ENCODE peak calls at places on chromosomes 5 and 9, in seven cellular contexts. D is CD8-positive, alpha-beta T cell; R is CD8-positive, alpha-beta memory T cell; U is mesendoderm; P is fibroblast of lung; G is tibial nerve; S is HAP-1. N is an unnamed sample.

GRCh38 chr5:14659821-14660607 is 4.5 kb upstream of the OTULIN start:
- DNase-seq in P (peak; percentile 84), S (no peak), D (no peak), R (no peak), G (no peak), U (no peak), N (no peak)

GRCh38 chr5:140347382-140347781 is 979 bp upstream of the HBEGF start:
- DNase-seq in D (no peak), P (no peak), S (no peak), G (no peak), R (no peak), U (no peak), N (no peak)

GRCh38 chr9:137286980-137287383 is 9.5 kb downstream of the TOR4A start:
- DNase-seq in D (no peak), P (peak; percentile 58), G (no peak), U (peak; percentile 83), S (peak; percentile 63), R (no peak), N (no peak)

GRCh38 chr5:146919304-146919703 is 40.7 kb upstream of the PPP2R2B start:
- DNase-seq in G (no peak), P (no peak), R (no peak), U (peak; percentile 84), S (no peak), D (no peak), N (peak; percentile 48)

GRCh38 chr9:137611623-137612609 is 6.4 kb downstream of the ARRDC1 start:
- DNase-seq in U (peak; percentile 67), G (no peak), P (peak; percentile 67), S (no peak), D (peak; percentile 38), R (no peak), N (no peak)

GRCh38 chr9:114603183-114603582 is 7.9 kb upstream of the TMEM268 start:
- DNase-seq in R (no peak), U (no peak), D (no peak), P (no peak), G (no peak), S (no peak), N (no peak)

GRCh38 chr9:89714316-89714715 is 109.5 kb downstream of the GADD45G start:
- DNase-seq in D (no peak), S (no peak), R (no peak), P (peak; percentile 14), U (no peak), G (no peak), N (no peak)

GRCh38 chr5:74576941-74577456 is 63.5 kb downstream of the ENC1 start:
- DNase-seq in D (no peak), P (peak; percentile 51), G (no peak), S (no peak), U (peak; percentile 20), R (no peak), N (no peak)

GRCh38 chr5:109062669-109063068 is 315.0 kb downstream of the FER start:
- DNase-seq in S (no peak), R (no peak), P (no peak), G (no peak), U (no peak), D (no peak), N (no peak)

DNA sequence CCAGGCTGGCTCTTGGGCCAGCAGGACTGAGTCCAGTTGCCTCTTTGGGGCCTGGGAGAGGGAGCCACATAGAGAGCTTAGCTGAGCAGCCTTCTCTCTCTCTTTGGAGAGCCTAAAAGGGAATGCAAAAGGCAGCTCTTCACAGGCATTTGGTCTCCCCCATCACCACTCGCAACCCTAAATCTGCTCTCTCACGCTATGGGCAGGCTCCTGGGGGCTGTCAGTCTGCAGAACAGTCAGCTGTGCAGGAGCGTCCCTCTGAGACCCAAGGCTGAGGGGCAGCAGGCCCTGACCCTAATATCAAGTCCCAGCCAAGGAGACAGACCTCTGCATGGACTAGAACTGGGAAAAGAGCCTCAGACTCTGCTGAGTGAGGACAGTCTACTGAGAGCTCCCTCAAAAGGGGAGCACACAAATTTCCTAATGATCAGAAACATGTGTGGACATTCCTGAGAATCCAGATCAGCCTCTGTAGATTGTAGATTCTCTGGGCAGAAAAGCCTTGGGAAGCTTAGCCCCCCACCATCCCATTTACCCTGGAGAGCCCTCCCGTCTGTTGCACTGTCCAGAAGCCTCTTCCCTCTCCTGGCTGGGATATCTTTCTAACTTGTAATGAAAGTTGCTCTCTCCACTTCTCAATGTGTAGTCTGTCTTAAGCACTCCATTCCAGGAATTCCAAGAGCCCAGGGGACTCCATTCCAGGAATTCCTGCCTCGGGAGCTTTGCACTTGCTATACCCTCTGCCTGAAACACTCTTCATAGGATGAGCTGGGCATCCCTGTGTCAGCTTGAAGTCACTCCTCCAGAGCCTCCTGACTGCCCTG is 79.4 kb downstream of the FAM114A2 start:
- DNase-seq in U (peak; percentile 98), D (no peak), S (no peak), G (no peak), R (no peak), P (peak; percentile 7), N (peak; percentile 63)
- H3K4me1 ChIP-seq in U (peaks cover 17% of the 10 kb centered on the region), D (peaks cover 4% of the 10 kb centered on the region), S (no peaks in the 10 kb centered on the region), G (no peaks in the 10 kb centered on the region), R (peaks cover 15% of the 10 kb centered on the region), P (peaks cover 15% of the 10 kb centered on the region), N (peaks cover 4% of the 10 kb centered on the region)

DNA sequence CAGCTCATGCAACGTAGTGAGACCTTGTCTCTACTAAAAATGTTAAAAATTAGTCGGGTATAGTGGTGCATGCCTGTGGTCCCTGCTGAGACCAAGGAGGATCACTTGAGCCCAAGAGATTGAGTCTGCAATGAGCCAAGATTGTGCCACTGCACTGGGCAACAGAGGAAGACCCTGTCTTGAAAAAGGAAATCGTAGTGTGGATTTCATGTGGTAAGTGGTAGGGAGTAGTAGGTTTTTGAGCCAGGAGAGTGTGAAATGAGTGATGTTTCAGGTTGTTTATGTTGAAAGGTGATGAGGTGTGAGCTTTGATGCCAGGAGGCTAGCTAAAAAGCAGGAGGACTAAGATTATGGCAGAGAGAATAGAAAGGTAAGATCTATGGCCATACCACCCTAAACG is 5.9 kb downstream of the MATR3 start:
- DNase-seq in G (no peak), P (no peak), R (peak; percentile 19), S (no peak), U (no peak), D (no peak), N (no peak)
- H3K4me1 ChIP-seq in G (peaks cover 74% of the 10 kb centered on the region), P (peaks cover 5% of the 10 kb centered on the region), R (peaks cover 87% of the 10 kb centered on the region), S (peaks cover 47% of the 10 kb centered on the region), U (peaks cover 7% of the 10 kb centered on the region), D (peaks cover 85% of the 10 kb centered on the region), N (peaks cover 4% of the 10 kb centered on the region)

GRCh38 chr5:1093361-1093760 is 18.5 kb downstream of the SLC12A7 start:
- DNase-seq in R (no peak), D (no peak), G (no peak), P (no peak), U (no peak), S (no peak), N (no peak)
- H3K4me1 ChIP-seq in R (no peaks in the 10 kb centered on the region), D (peaks cover 14% of the 10 kb centered on the region), G (no peaks in the 10 kb centered on the region), P (no peaks in the 10 kb centered on the region), U (no peaks in the 10 kb centered on the region), S (no peaks in the 10 kb centered on the region), N (peaks cover 27% of the 10 kb centered on the region)

DNA sequence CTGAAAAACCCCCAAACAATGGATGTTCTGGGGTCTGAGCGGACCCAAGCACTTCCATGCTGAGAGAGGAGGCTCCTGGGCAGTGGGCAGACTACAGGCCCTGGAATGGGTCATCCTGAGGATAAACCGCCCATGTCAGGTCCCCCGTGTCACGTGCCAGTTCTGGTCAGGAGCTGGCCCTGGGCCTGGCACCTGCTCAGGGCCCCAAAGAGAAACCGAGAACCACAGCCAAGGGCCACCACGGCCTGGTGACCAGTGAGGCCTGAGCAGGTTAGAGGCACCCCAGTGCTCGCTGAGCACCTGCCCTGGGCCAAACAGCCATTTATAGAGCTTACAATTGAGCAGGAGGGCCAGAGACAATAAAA is 15.8 kb downstream of the LMAN2 start:
- DNase-seq in R (no peak), U (no peak), D (no peak), P (no peak), S (no peak), G (no peak), N (no peak)
- H3K4me1 ChIP-seq in R (peaks cover 12% of the 10 kb centered on the region), U (no peaks in the 10 kb centered on the region), D (peaks cover 13% of the 10 kb centered on the region), P (no peaks in the 10 kb centered on the region), S (no peaks in the 10 kb centered on the region), G (no peaks in the 10 kb centered on the region), N (no peaks in the 10 kb centered on the region)

DNA sequence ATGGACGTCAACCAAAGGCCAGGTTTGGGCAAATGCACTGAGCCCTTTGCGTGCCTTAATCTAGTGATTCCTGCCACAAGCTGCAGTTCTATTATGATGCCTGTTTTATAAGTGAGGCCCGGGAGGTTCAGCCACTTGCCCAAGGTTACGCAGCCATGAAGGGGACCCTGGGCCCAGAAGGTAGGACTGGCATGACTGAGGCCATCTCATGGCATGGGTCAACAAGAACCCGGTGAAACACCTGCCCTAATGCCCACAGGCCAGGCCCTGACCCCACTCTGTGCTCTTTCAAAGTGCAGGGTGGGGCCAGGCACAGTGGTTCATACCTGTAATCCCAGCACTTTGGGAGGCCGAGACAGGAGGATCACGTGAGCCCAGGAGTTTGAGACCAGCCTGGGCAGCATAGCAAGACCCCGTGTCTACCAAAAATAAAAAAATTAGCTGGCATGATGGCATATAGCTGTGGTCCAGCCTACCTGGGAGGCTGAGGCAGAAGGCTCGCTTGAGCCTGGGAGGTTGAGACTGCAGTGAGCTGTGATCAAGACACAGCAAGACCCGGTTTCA is 8.6 kb downstream of the NINJ1 start:
- DNase-seq in G (peak; percentile 3), R (no peak), D (no peak), P (no peak), U (no peak), S (no peak), N (no peak)
- H3K4me1 ChIP-seq in G (peaks cover 55% of the 10 kb centered on the region), R (peaks cover 50% of the 10 kb centered on the region), D (peaks cover 39% of the 10 kb centered on the region), P (no peaks in the 10 kb centered on the region), U (no peaks in the 10 kb centered on the region), S (no peaks in the 10 kb centered on the region), N (peaks cover 18% of the 10 kb centered on the region)

GRCh38 chr9:134407123-134407779 is 81.0 kb downstream of the RXRA start:
- DNase-seq in S (peak; percentile 47), D (peak; percentile 72), G (peak; percentile 78), R (peak; percentile 69), P (peak; percentile 88), U (peak; percentile 79), N (peak; percentile 37)
- H3K4me1 ChIP-seq in S (peaks cover 9% of the 10 kb centered on the region), D (peaks cover 55% of the 10 kb centered on the region), G (peaks cover 93% of the 10 kb centered on the region), R (peaks cover 52% of the 10 kb centered on the region), P (peaks cover 33% of the 10 kb centered on the region), U (peaks cover 9% of the 10 kb centered on the region), N (peaks cover 22% of the 10 kb centered on the region)

GRCh38 chr5:115450741-115451140 is 93.8 kb downstream of the FEM1C start:
- DNase-seq in G (no peak), P (peak; percentile 87), R (no peak), S (no peak), D (no peak), U (no peak), N (no peak)
- H3K4me1 ChIP-seq in G (peaks cover 6% of the 10 kb centered on the region), P (peaks cover 15% of the 10 kb centered on the region), R (no peaks in the 10 kb centered on the region), S (no peaks in the 10 kb centered on the region), D (no peaks in the 10 kb centered on the region), U (peaks cover 4% of the 10 kb centered on the region), N (no peaks in the 10 kb centered on the region)

GRCh38 chr9:90841615-90842014 is 40.0 kb downstream of the SYK start:
- DNase-seq in G (no peak), S (no peak), U (no peak), P (no peak), R (no peak), D (no peak), N (no peak)
- H3K4me1 ChIP-seq in G (no peaks in the 10 kb centered on the region), S (no peaks in the 10 kb centered on the region), U (no peaks in the 10 kb centered on the region), P (no peaks in the 10 kb centered on the region), R (no peaks in the 10 kb centered on the region), D (no peaks in the 10 kb centered on the region), N (no peaks in the 10 kb centered on the region)

DNA sequence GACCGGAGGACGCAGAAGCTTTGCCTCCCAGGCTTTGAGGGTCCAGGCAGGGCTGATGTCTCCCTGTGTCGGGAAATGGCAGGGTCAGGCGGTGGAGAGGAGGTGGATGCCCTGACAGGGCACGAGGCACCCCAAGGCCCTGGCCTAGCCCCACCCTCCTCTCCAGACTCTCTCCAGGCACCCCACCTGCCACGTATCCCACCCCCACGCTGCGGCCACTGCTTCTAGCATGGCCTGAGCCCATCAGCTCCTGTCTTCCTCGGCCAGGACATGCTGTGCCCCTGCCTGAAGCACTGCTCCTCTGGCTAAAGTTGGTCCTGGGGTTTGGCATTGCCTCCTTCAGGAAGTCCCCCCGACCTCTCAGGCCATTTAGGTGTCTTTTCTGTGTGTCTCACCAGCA is 64.2 kb upstream of the RXRA start:
- DNase-seq in G (no peak), S (no peak), P (no peak), U (no peak), D (no peak), R (no peak), N (no peak)
- H3K4me1 ChIP-seq in G (no peaks in the 10 kb centered on the region), S (no peaks in the 10 kb centered on the region), P (no peaks in the 10 kb centered on the region), U (no peaks in the 10 kb centered on the region), D (no peaks in the 10 kb centered on the region), R (no peaks in the 10 kb centered on the region), N (peaks cover 7% of the 10 kb centered on the region)